ENCODE peak calls at places on chromosome 3, in six cellular contexts. K, Y, T, S, O and Q are unnamed samples.

GRCh38 chr3:67018105-67018788 is 20.1 kb downstream of the KBTBD8 start:
- DNase-seq in K (peak; percentile 77), Y (peak; percentile 79), T (no peak), S (no peak), O (no peak), Q (peak; percentile 54)

GRCh38 chr3:46661776-46662766 is 31.4 kb downstream of the ALS2CL start:
- DNase-seq in K (peak; percentile 3), Y (no peak), T (peak; percentile 8), S (no peak), O (no peak), Q (peak; percentile 24)

GRCh38 chr3:21665444-21665843 is 85.6 kb downstream of the ZNF385D start:
- DNase-seq in K (no peak), Y (peak; percentile 4), T (no peak), S (no peak), O (peak; percentile 68), Q (no peak)

GRCh38 chr3:123586966-123587365 is 2.1 kb upstream of the HACD2 start:
- DNase-seq in K (no peak), Y (peak; percentile 74), T (no peak), S (no peak), O (no peak), Q (no peak)

GRCh38 chr3:66450389-66451022 is 50.3 kb downstream of the LRIG1 start:
- DNase-seq in K (peak; percentile 57), Y (peak; percentile 76), T (no peak), S (peak; percentile 84), O (peak; percentile 32), Q (no peak)

GRCh38 chr3:98817546-98817945 is 54.4 kb downstream of the ST3GAL6 start:
- DNase-seq in K (no peak), Y (peak; percentile 79), T (peak; percentile 45), S (no peak), O (peak; percentile 89), Q (no peak)

GRCh38 chr3:29597376-29598008 is 316.6 kb downstream of the RBMS3 start:
- DNase-seq in K (no peak), Y (peak; percentile 54), T (no peak), S (no peak), O (no peak), Q (no peak)

GRCh38 chr3:50156991-50157493 is 1.9 kb downstream of the SEMA3F start:
- DNase-seq in K (peak; percentile 48), Y (peak; percentile 25), T (no peak), S (no peak), O (no peak), Q (no peak)

DNA sequence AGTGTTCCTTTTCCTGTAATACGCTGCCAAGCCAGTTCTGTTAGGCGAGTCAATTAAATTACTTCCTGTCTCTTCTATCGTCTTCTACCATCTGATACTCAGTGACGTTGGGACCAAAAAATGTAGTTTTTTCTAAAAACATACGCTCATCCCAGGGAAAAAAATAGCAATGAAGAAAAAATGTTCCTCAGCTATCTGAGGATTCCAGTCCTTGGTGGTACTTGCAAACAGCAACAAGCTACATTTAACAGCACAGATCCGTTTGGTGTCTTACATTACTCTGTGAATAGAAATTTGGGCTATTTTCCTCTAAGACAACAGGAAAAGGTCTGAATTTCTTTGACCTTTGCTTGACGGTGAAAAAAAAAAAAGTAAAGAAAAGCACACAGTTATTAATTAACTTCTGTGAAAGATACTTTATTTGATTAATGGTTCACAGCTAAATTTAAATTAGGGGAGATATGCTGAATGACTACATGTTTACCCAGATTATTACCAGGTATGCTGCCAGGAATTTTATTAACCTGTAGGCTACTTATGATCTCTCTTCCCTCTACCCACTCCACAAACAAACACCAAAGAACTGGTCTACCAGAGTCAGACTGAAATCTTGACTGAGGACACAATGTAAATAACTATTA is 254.4 kb upstream of the ZPLD1 start:
- DNase-seq in K (no peak), Y (peak; percentile 96), T (no peak), S (no peak), O (peak; percentile 71), Q (no peak)
- TF ChIP-seq CTCF in K (no peak), Y (no peak), T (no peak), S (no peak), O (no peak), Q (no peak)

DNA sequence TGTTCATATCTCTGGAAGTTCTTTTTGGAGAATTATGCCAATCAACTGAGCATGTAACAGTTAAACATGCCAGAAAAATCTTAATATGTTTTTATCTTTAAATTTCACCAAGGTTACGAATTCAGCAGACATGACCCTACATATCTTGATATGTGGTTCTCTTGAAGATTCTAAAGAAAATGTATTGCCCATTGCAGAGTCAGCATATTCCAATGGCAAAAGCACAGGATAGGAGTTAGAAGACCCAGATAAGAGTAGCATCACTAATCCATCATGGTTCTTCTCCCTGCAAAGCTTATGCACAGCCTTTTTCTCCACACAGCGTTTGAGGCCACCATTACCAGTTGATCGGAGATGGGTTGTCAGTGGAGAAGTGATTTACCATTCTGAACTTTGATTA is 402.8 kb downstream of the EPHB1 start:
- DNase-seq in K (no peak), Y (no peak), T (no peak), S (no peak), O (no peak), Q (no peak)
- TF ChIP-seq CTCF in K (no peak), Y (no peak), T (no peak), S (no peak), O (no peak), Q (no peak)

GRCh38 chr3:151106311-151106710 is 20.8 kb downstream of the MED12L start:
- DNase-seq in K (no peak), Y (no peak), T (no peak), S (no peak), O (no peak), Q (no peak)
- TF ChIP-seq CTCF in K (no peak), Y (no peak), T (no peak), S (no peak), O (no peak), Q (no peak)

DNA sequence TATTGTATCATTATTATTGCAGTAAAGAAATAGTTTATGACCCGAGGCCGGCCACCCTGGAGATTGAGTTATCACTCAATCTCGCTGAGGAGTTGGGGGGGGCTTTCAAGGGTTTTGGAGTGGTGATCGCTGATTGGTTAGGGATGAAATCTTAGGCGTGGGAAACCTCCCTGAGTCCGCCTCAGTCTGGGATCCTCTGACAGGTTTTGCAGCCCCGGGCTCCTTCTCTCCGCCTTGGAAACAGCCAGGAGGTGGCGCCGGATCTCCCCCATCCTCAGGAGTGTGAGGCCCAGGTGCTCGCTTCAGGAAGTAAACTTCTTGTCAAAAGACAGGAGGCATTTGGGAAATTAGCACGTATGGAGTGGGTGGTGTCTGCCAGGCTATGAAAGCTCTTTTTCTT is 41.1 kb upstream of the SEC61A1 start:
- DNase-seq in K (peak; percentile 58), Y (peak; percentile 55), T (no peak), S (no peak), O (peak; percentile 70), Q (no peak)
- TF ChIP-seq CTCF in K (no peak), Y (peak; percentile 72), T (peak; percentile 38), S (no peak), O (peak; percentile 75), Q (peak; percentile 33)

DNA sequence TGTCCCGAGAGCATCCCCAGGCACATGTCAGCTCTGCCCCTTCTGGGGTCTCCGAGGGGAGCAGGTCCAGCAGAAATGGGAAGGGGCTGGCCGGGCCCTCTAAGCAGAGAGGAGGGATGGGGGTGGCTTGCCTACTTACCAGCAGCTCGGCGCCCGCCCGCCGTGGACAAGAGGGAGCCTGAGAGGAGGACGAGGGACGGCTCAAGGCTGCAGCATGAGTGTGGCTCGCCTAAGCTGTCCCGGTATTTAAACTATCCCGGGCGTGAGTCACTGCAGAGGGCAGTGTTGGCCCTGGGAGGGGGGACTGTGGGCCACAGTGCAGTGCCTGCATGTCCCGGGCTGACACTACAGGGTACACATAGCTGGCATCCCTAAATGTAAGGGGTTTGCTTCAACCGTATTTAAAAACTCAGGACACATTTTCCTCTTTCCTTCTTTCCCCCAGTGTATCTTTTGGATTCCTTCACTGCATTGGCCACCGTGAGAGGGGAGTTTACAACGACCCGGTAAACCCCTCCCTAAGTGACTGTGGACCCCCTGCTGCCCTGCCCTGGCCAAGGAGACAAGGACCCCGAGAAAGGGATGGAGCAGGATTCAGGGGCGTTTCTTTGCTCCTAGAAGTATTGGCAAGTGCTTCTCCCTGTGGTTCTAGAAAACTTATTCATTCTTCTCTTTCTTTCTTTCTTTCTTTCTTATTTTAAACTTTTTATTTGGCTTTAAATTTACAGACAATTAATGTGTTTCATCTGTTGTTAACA is at the start of gene LRRC15:
- DNase-seq in K (peak; percentile 14), Y (peak; percentile 38), T (no peak), S (no peak), O (peak; percentile 70), Q (peak; percentile 58)
- TF ChIP-seq CTCF in K (no peak), Y (no peak), T (no peak), S (no peak), O (peak; percentile 25), Q (no peak)

GRCh38 chr3:39753361-39753760 is 56.0 kb upstream of the MYRIP start:
- DNase-seq in K (no peak), Y (no peak), T (no peak), S (no peak), O (no peak), Q (no peak)
- TF ChIP-seq CTCF in K (no peak), Y (no peak), T (no peak), S (no peak), O (no peak), Q (no peak)

DNA sequence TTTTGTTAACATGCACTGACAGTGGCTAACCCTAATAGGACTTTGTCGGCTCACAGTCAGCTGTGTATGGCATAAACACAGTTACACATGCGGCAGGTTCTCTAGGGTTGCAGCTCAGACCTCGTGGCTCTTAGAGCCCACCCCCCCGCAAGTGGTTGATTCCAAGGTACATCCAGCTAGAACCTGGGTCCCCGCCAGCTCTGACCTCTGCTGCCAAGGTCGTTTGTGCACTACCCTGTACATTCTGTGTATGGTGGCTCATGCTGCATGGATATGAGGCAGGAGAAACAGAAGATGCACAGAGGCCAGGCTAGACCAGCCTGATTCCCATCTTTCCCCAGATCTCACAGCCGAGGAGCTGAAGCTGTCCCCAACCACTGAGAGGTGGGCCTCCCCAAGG is 25.9 kb downstream of the PRR20G start:
- DNase-seq in K (no peak), Y (no peak), T (no peak), S (no peak), O (no peak), Q (no peak)
- TF ChIP-seq CTCF in K (no peak), Y (no peak), T (no peak), S (no peak), O (no peak), Q (no peak)

GRCh38 chr3:150521458-150521857 is 24.8 kb downstream of the SERP1 start:
- DNase-seq in K (no peak), Y (peak; percentile 31), T (no peak), S (no peak), O (no peak), Q (no peak)
- TF ChIP-seq CTCF in K (no peak), Y (peak; percentile 29), T (no peak), S (no peak), O (peak; percentile 18), Q (no peak)

GRCh38 chr3:43855674-43856299 is 165.0 kb downstream of the ABHD5 start:
- DNase-seq in K (peak; percentile 70), Y (peak; percentile 84), T (peak; percentile 55), S (peak; percentile 76), O (peak; percentile 82), Q (no peak)
- TF ChIP-seq CTCF in K (peak; percentile 54), Y (peak; percentile 95), T (peak; percentile 83), S (peak; percentile 48), O (peak; percentile 85), Q (peak; percentile 48)